ENCODE peak calls at places on chromosomes 3 and 15, in eight cellular contexts. One of them, this sample, is unnamed.

GRCh38 chr3:157045238-157045860 is 114.6 kb downstream of the CCNL1 start:
- DNase-seq in lung: no peak
- DNase-seq in fibroblast of lung: no peak
- DNase-seq in GM13976: no peak
- DNase-seq in cardiac fibroblast: peak; percentile 12
- DNase-seq in GM06990: no peak
- DNase-seq in ovary: no peak
- DNase-seq in esophagus muscularis mucosa: no peak
- DNase-seq in this sample: no peak

GRCh38 chr3:197792019-197792647 is 1.1 kb downstream of the LRCH3 start:
- DNase-seq in lung: no peak
- DNase-seq in fibroblast of lung: peak; percentile 32
- DNase-seq in GM13976: no peak
- DNase-seq in cardiac fibroblast: peak; percentile 20
- DNase-seq in GM06990: peak; percentile 51
- DNase-seq in ovary: no peak
- DNase-seq in esophagus muscularis mucosa: no peak
- DNase-seq in this sample: peak; percentile 21

GRCh38 chr3:45816544-45816943 is 20.2 kb upstream of the SLC6A20 start:
- DNase-seq in lung: no peak
- DNase-seq in fibroblast of lung: peak; percentile 31
- DNase-seq in GM13976: no peak
- DNase-seq in cardiac fibroblast: peak; percentile 43
- DNase-seq in GM06990: no peak
- DNase-seq in ovary: no peak
- DNase-seq in esophagus muscularis mucosa: no peak
- DNase-seq in this sample: peak; percentile 49

GRCh38 chr15:35874260-35874905 is 328.4 kb upstream of the DPH6 start:
- DNase-seq in lung: no peak
- DNase-seq in fibroblast of lung: peak; percentile 76
- DNase-seq in GM13976: no peak
- DNase-seq in cardiac fibroblast: peak; percentile 65
- DNase-seq in GM06990: no peak
- DNase-seq in ovary: no peak
- DNase-seq in esophagus muscularis mucosa: no peak
- DNase-seq in this sample: peak; percentile 60

GRCh38 chr3:64686446-64686908 is 1.3 kb downstream of the ADAMTS9 start:
- DNase-seq in lung: peak; percentile 56
- DNase-seq in fibroblast of lung: peak; percentile 67
- DNase-seq in GM13976: peak; percentile 27
- DNase-seq in cardiac fibroblast: no peak
- DNase-seq in GM06990: peak; percentile 9
- DNase-seq in ovary: no peak
- DNase-seq in esophagus muscularis mucosa: no peak
- DNase-seq in this sample: peak; percentile 83

GRCh38 chr3:38139191-38139590 is 730 bp downstream of the MYD88 start:
- DNase-seq in lung: no peak
- DNase-seq in fibroblast of lung: no peak
- DNase-seq in GM13976: no peak
- DNase-seq in cardiac fibroblast: peak; percentile 17
- DNase-seq in GM06990: no peak
- DNase-seq in ovary: no peak
- DNase-seq in esophagus muscularis mucosa: no peak
- DNase-seq in this sample: no peak

GRCh38 chr3:148400754-148401153 is 296.9 kb upstream of the AGTR1 start:
- DNase-seq in lung: no peak
- DNase-seq in fibroblast of lung: no peak
- DNase-seq in GM13976: no peak
- DNase-seq in cardiac fibroblast: peak; percentile 2
- DNase-seq in GM06990: no peak
- DNase-seq in ovary: no peak
- DNase-seq in esophagus muscularis mucosa: no peak
- DNase-seq in this sample: no peak

GRCh38 chr3:146035366-146035765 is 125.6 kb downstream of the PLOD2 start:
- DNase-seq in lung: no peak
- DNase-seq in fibroblast of lung: peak; percentile 13
- DNase-seq in GM13976: no peak
- DNase-seq in cardiac fibroblast: peak; percentile 66
- DNase-seq in GM06990: no peak
- DNase-seq in ovary: no peak
- DNase-seq in esophagus muscularis mucosa: no peak
- DNase-seq in this sample: no peak

GRCh38 chr15:78056714-78057269 is 20.7 kb downstream of the TBC1D2B start:
- DNase-seq in lung: no peak
- DNase-seq in fibroblast of lung: peak; percentile 54
- DNase-seq in GM13976: no peak
- DNase-seq in cardiac fibroblast: no peak
- DNase-seq in GM06990: no peak
- DNase-seq in ovary: no peak
- DNase-seq in esophagus muscularis mucosa: no peak
- DNase-seq in this sample: peak; percentile 42

GRCh38 chr3:30658328-30659052 is 52.1 kb downstream of the TGFBR2 start:
- DNase-seq in lung: no peak
- DNase-seq in fibroblast of lung: peak; percentile 92
- DNase-seq in GM13976: no peak
- DNase-seq in cardiac fibroblast: peak; percentile 70
- DNase-seq in GM06990: peak; percentile 32
- DNase-seq in ovary: no peak
- DNase-seq in esophagus muscularis mucosa: no peak
- DNase-seq in this sample: no peak

GRCh38 chr3:39104961-39105686 is 2.3 kb downstream of the GORASP1 start:
- DNase-seq in lung: no peak
- DNase-seq in fibroblast of lung: no peak
- DNase-seq in GM13976: no peak
- DNase-seq in cardiac fibroblast: no peak
- DNase-seq in GM06990: no peak
- DNase-seq in ovary: no peak
- DNase-seq in esophagus muscularis mucosa: no peak
- DNase-seq in this sample: peak; percentile 30

GRCh38 chr3:160564949-160565441 is 376 bp downstream of the KPNA4 start:
- DNase-seq in lung: peak; percentile 69
- DNase-seq in fibroblast of lung: peak; percentile 60
- DNase-seq in GM13976: peak; percentile 73
- DNase-seq in cardiac fibroblast: peak; percentile 72
- DNase-seq in GM06990: no peak
- DNase-seq in ovary: no peak
- DNase-seq in esophagus muscularis mucosa: peak; percentile 94
- DNase-seq in this sample: peak; percentile 95

GRCh38 chr15:69904296-69904560 is 193.5 kb downstream of the TLE3 start:
- DNase-seq in lung: no peak
- DNase-seq in fibroblast of lung: no peak
- DNase-seq in GM13976: no peak
- DNase-seq in cardiac fibroblast: no peak
- DNase-seq in GM06990: no peak
- DNase-seq in ovary: no peak
- DNase-seq in esophagus muscularis mucosa: no peak
- DNase-seq in this sample: no peak

GRCh38 chr3:138187296-138188012 is at the start of gene ARMC8:
- DNase-seq in lung: peak; percentile 52
- DNase-seq in fibroblast of lung: no peak
- DNase-seq in GM13976: no peak
- DNase-seq in cardiac fibroblast: peak; percentile 60
- DNase-seq in GM06990: no peak
- DNase-seq in ovary: peak; percentile 71
- DNase-seq in esophagus muscularis mucosa: no peak
- DNase-seq in this sample: peak; percentile 96

GRCh38 chr3:8482960-8483665 is 18.5 kb upstream of the LMCD1 start:
- DNase-seq in lung: peak; percentile 67
- DNase-seq in fibroblast of lung: peak; percentile 99
- DNase-seq in GM13976: no peak
- DNase-seq in cardiac fibroblast: peak; percentile 96
- DNase-seq in GM06990: no peak
- DNase-seq in ovary: peak; percentile 80
- DNase-seq in esophagus muscularis mucosa: no peak
- DNase-seq in this sample: peak; percentile 94

GRCh38 chr3:61559108-61559731 is 2.2 kb upstream of the PTPRG start:
- DNase-seq in lung: no peak
- DNase-seq in fibroblast of lung: no peak
- DNase-seq in GM13976: no peak
- DNase-seq in cardiac fibroblast: peak; percentile 46
- DNase-seq in GM06990: no peak
- DNase-seq in ovary: no peak
- DNase-seq in esophagus muscularis mucosa: no peak
- DNase-seq in this sample: peak; percentile 72

DNA sequence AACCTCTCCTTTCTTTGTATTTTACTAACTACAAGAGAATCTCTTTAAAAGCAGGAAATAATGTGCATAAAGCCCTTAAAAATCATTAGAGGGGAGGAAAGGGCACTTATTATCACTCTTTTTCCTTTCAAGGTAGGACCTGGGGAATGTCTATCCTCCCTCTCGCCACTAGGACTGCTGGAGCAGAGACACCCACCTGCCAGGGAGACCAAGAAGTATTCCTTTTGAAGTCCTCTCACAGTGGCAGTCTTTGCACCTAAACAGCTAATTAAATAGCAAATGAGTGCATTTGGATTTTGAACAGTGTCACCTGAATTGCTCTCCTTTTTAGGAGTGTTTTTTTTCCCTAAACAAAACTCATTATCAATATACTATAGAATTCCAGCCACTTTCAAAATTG is 874.1 kb downstream of the ZPLD1 start:
- DNase-seq in lung: no peak
- DNase-seq in fibroblast of lung: no peak
- DNase-seq in GM13976: no peak
- DNase-seq in cardiac fibroblast: no peak
- DNase-seq in GM06990: no peak
- DNase-seq in ovary: no peak
- DNase-seq in esophagus muscularis mucosa: no peak
- DNase-seq in this sample: no peak
- TF ChIP-seq CTCF in lung: no peak
- TF ChIP-seq CTCF in fibroblast of lung: no peak
- TF ChIP-seq CTCF in GM13976: no peak
- TF ChIP-seq CTCF in cardiac fibroblast: no peak
- TF ChIP-seq CTCF in GM06990: peak; percentile 6
- TF ChIP-seq CTCF in ovary: no peak
- TF ChIP-seq CTCF in esophagus muscularis mucosa: no peak
- TF ChIP-seq CTCF in this sample: no peak

DNA sequence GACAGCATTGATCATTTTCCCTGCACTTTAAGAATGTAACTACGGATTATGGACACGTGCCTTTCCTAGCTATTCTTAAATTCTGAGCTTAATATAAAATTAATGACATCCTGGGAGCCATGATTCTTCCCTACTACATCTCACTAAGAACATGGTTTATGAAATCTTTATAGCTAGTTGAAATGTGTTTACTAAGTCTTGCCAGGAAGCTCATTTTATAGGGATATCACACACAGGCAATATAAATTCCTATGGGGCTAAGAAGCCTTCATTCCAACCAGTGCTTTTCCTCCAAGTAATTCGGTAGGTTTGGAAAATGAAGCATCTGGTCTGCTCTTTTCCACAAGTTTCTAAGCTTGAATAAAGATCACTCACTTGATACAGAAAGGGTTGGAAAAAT is 802.6 kb downstream of the FHIT start:
- DNase-seq in lung: no peak
- DNase-seq in fibroblast of lung: no peak
- DNase-seq in GM13976: no peak
- DNase-seq in cardiac fibroblast: no peak
- DNase-seq in GM06990: no peak
- DNase-seq in ovary: no peak
- DNase-seq in esophagus muscularis mucosa: no peak
- DNase-seq in this sample: no peak
- TF ChIP-seq CTCF in lung: no peak
- TF ChIP-seq CTCF in fibroblast of lung: no peak
- TF ChIP-seq CTCF in GM13976: no peak
- TF ChIP-seq CTCF in cardiac fibroblast: no peak
- TF ChIP-seq CTCF in GM06990: no peak
- TF ChIP-seq CTCF in ovary: no peak
- TF ChIP-seq CTCF in esophagus muscularis mucosa: no peak
- TF ChIP-seq CTCF in this sample: no peak

DNA sequence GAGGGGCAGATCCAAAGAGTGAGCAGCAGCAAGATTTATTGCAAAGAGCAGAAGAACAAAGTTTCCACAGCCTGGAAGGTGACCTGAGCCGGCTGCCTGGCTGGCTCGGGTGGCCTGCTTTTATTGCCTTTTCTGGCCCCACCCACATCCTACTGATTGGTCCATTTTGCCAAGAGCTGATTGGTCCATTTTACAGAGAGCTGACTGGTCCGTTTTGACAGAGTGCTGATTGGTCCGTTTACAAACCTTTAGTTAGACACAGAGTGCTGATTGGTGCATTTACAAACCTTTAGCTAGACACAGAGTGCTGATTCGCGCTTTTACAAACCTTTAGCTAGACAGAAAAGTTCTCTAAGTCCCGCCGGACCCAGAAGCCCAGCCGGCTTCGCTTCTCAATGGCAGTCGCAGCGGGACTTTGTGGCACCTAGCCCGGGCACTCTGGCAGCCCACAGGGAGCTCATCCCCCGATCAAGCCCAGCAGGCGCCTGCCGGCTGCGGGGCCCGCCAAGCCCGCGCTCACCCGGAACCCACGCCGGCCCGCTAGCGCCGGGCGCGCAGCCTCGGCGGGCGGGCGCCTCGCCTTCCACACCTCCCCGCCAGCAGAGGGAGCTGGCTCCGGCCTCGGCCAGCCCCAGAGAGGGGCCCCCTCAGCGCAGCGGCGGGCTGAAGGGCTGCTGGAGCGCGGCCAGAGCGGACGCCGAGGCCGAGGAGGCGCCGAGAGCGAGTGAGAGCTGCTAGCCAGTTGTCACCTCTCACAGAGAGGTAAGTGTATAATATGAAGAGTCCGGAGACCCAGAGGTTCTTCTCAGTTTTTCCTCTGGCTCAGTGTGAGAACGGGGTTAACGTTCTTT is 339.2 kb downstream of the CHL1 start:
- DNase-seq in lung: no peak
- DNase-seq in fibroblast of lung: peak; percentile 10
- DNase-seq in GM13976: no peak
- DNase-seq in cardiac fibroblast: peak; percentile 6
- DNase-seq in GM06990: no peak
- DNase-seq in ovary: peak; percentile 34
- DNase-seq in esophagus muscularis mucosa: no peak
- DNase-seq in this sample: no peak
- TF ChIP-seq CTCF in lung: no peak
- TF ChIP-seq CTCF in fibroblast of lung: peak; percentile 21
- TF ChIP-seq CTCF in GM13976: no peak
- TF ChIP-seq CTCF in cardiac fibroblast: no peak
- TF ChIP-seq CTCF in GM06990: no peak
- TF ChIP-seq CTCF in ovary: no peak
- TF ChIP-seq CTCF in esophagus muscularis mucosa: peak; percentile 38
- TF ChIP-seq CTCF in this sample: no peak

DNA sequence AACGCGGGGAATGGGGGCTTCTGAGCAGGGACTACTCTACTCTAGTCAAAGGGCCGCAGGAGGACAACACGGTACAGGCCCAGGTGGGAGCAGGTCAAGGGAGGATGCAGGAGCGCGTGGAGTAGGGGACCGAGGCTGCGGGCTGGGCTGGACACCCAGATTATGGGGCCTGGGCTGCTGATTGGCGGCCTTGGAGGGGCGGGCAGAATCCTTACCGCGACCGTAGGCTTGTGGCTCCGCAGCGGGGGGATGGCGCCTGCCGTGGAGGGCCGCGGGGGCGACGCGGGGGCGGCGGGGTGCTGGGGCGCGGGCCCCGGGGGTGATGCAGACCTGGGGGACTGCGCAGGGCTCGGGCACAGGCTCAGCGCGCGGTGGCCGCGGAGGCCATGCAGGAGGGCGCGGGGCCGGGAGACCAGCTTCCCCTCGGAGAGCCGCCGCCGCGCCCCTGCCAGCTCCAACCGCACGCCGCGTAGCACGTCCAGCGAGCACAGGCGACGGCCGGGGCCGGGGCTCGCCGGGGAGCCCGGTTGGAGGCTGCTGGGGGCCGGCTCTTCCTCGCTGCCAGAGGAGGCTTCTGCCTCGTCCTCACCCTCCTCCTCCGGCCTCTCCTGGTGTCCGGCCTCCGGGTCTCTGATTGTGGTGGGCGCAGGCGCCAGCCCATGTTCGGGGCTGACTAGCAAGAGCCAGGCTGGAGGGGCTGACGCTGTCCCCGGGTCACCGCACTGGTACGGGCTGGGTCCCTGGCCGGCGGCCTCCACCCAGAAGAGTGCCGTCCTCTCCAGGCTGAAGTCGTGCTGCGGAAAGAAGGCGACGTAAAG is 12.9 kb downstream of the UBAP1L start:
- DNase-seq in lung: no peak
- DNase-seq in fibroblast of lung: no peak
- DNase-seq in GM13976: no peak
- DNase-seq in cardiac fibroblast: no peak
- DNase-seq in GM06990: no peak
- DNase-seq in ovary: no peak
- DNase-seq in esophagus muscularis mucosa: no peak
- DNase-seq in this sample: no peak
- TF ChIP-seq CTCF in lung: no peak
- TF ChIP-seq CTCF in fibroblast of lung: no peak
- TF ChIP-seq CTCF in GM13976: no peak
- TF ChIP-seq CTCF in cardiac fibroblast: no peak
- TF ChIP-seq CTCF in GM06990: no peak
- TF ChIP-seq CTCF in ovary: no peak
- TF ChIP-seq CTCF in esophagus muscularis mucosa: no peak
- TF ChIP-seq CTCF in this sample: no peak

This sample was measured in osteoblast.